ENCODE peak calls at places on chromosome 16, in eight cellular contexts. One of them, this sample, is unnamed.

GRCh38 chr16:85521737-85522042 is 91.4 kb upstream of the GSE1 start:
- DNase-seq in activated CD8-positive, alpha-beta memory T cell treated with anti-CD3 and anti-CD28 coated beads for 4 hours: no peak
- DNase-seq in stimulated activated naive CD8-positive, alpha-beta T cell treated with anti-CD3 and anti-CD28 coated beads, Interleukin-15, amount 100 ng/mL, for 72 hours: no peak
- DNase-seq in NCI-H2171 treated with DMSO at 0.1 percent for 48 hours: peak; percentile 55
- DNase-seq in kidney: no peak
- DNase-seq in stomach: no peak
- DNase-seq in foreskin keratinocyte: no peak
- DNase-seq in H7: no peak
- DNase-seq in this sample: no peak

GRCh38 chr16:57528499-57529323 is 7.7 kb downstream of the CCDC102A start:
- DNase-seq in activated CD8-positive, alpha-beta memory T cell treated with anti-CD3 and anti-CD28 coated beads for 4 hours: no peak
- DNase-seq in stimulated activated naive CD8-positive, alpha-beta T cell treated with anti-CD3 and anti-CD28 coated beads, Interleukin-15, amount 100 ng/mL, for 72 hours: no peak
- DNase-seq in NCI-H2171 treated with DMSO at 0.1 percent for 48 hours: no peak
- DNase-seq in kidney: peak; percentile 73
- DNase-seq in stomach: peak; percentile 71
- DNase-seq in foreskin keratinocyte: no peak
- DNase-seq in H7: peak; percentile 97
- DNase-seq in this sample: no peak

GRCh38 chr16:27721548-27722265 is 171.8 kb downstream of the KATNIP start:
- DNase-seq in activated CD8-positive, alpha-beta memory T cell treated with anti-CD3 and anti-CD28 coated beads for 4 hours: no peak
- DNase-seq in stimulated activated naive CD8-positive, alpha-beta T cell treated with anti-CD3 and anti-CD28 coated beads, Interleukin-15, amount 100 ng/mL, for 72 hours: no peak
- DNase-seq in NCI-H2171 treated with DMSO at 0.1 percent for 48 hours: peak; percentile 16
- DNase-seq in kidney: peak; percentile 79
- DNase-seq in stomach: peak; percentile 34
- DNase-seq in foreskin keratinocyte: no peak
- DNase-seq in H7: no peak
- DNase-seq in this sample: no peak

GRCh38 chr16:72530434-72530833 is 358.5 kb upstream of the PMFBP1 start:
- DNase-seq in activated CD8-positive, alpha-beta memory T cell treated with anti-CD3 and anti-CD28 coated beads for 4 hours: no peak
- DNase-seq in stimulated activated naive CD8-positive, alpha-beta T cell treated with anti-CD3 and anti-CD28 coated beads, Interleukin-15, amount 100 ng/mL, for 72 hours: no peak
- DNase-seq in NCI-H2171 treated with DMSO at 0.1 percent for 48 hours: no peak
- DNase-seq in kidney: no peak
- DNase-seq in stomach: no peak
- DNase-seq in foreskin keratinocyte: peak; percentile 47
- DNase-seq in H7: no peak
- DNase-seq in this sample: no peak

GRCh38 chr16:30395155-30395991 is at the start of gene ZNF48:
- DNase-seq in activated CD8-positive, alpha-beta memory T cell treated with anti-CD3 and anti-CD28 coated beads for 4 hours: no peak
- DNase-seq in stimulated activated naive CD8-positive, alpha-beta T cell treated with anti-CD3 and anti-CD28 coated beads, Interleukin-15, amount 100 ng/mL, for 72 hours: peak; percentile 66
- DNase-seq in NCI-H2171 treated with DMSO at 0.1 percent for 48 hours: peak; percentile 83
- DNase-seq in kidney: peak; percentile 97
- DNase-seq in stomach: peak; percentile 88
- DNase-seq in foreskin keratinocyte: no peak
- DNase-seq in H7: peak; percentile 95
- DNase-seq in this sample: peak; percentile 36

GRCh38 chr16:28839899-28840298 is 6.2 kb downstream of the TUFM start:
- DNase-seq in activated CD8-positive, alpha-beta memory T cell treated with anti-CD3 and anti-CD28 coated beads for 4 hours: no peak
- DNase-seq in stimulated activated naive CD8-positive, alpha-beta T cell treated with anti-CD3 and anti-CD28 coated beads, Interleukin-15, amount 100 ng/mL, for 72 hours: no peak
- DNase-seq in NCI-H2171 treated with DMSO at 0.1 percent for 48 hours: no peak
- DNase-seq in kidney: no peak
- DNase-seq in stomach: no peak
- DNase-seq in foreskin keratinocyte: no peak
- DNase-seq in H7: no peak
- DNase-seq in this sample: no peak

GRCh38 chr16:12958366-12958765 is 57.0 kb downstream of the SHISA9 start:
- DNase-seq in activated CD8-positive, alpha-beta memory T cell treated with anti-CD3 and anti-CD28 coated beads for 4 hours: no peak
- DNase-seq in stimulated activated naive CD8-positive, alpha-beta T cell treated with anti-CD3 and anti-CD28 coated beads, Interleukin-15, amount 100 ng/mL, for 72 hours: no peak
- DNase-seq in NCI-H2171 treated with DMSO at 0.1 percent for 48 hours: no peak
- DNase-seq in kidney: no peak
- DNase-seq in stomach: no peak
- DNase-seq in foreskin keratinocyte: no peak
- DNase-seq in H7: no peak
- DNase-seq in this sample: no peak

GRCh38 chr16:68246671-68247070 is 1.5 kb downstream of the PLA2G15 start:
- DNase-seq in activated CD8-positive, alpha-beta memory T cell treated with anti-CD3 and anti-CD28 coated beads for 4 hours: no peak
- DNase-seq in stimulated activated naive CD8-positive, alpha-beta T cell treated with anti-CD3 and anti-CD28 coated beads, Interleukin-15, amount 100 ng/mL, for 72 hours: no peak
- DNase-seq in NCI-H2171 treated with DMSO at 0.1 percent for 48 hours: no peak
- DNase-seq in kidney: no peak
- DNase-seq in stomach: no peak
- DNase-seq in foreskin keratinocyte: no peak
- DNase-seq in H7: no peak
- DNase-seq in this sample: no peak

GRCh38 chr16:30491744-30492308 is 19.3 kb downstream of the ITGAL start:
- DNase-seq in activated CD8-positive, alpha-beta memory T cell treated with anti-CD3 and anti-CD28 coated beads for 4 hours: no peak
- DNase-seq in stimulated activated naive CD8-positive, alpha-beta T cell treated with anti-CD3 and anti-CD28 coated beads, Interleukin-15, amount 100 ng/mL, for 72 hours: no peak
- DNase-seq in NCI-H2171 treated with DMSO at 0.1 percent for 48 hours: no peak
- DNase-seq in kidney: no peak
- DNase-seq in stomach: no peak
- DNase-seq in foreskin keratinocyte: peak; percentile 53
- DNase-seq in H7: no peak
- DNase-seq in this sample: no peak